ENCODE peak calls at places on chromosomes 1 and 21, in five cellular contexts. D, F, E, X and S are unnamed samples.
A peak's percentile ranks its signal among the peaks of the same experiment; 100 is the strongest.

GRCh38 chr21:16310191-16310590 is 580.4 kb downstream of the USP25 start:
- DNase-seq in D (no peak), X (no peak), E (no peak), F (no peak), S (no peak)

GRCh38 chr1:212688338-212689047 is 11.1 kb downstream of the BATF3 start:
- DNase-seq in F (no peak), D (no peak), X (no peak), E (no peak), S (no peak)

GRCh38 chr1:227417622-227418245 is 99.4 kb upstream of the CDC42BPA start:
- DNase-seq in E (no peak), X (no peak), F (no peak), D (no peak), S (no peak)

GRCh38 chr1:23984417-23985186 is 4.5 kb upstream of the SRSF10 start:
- DNase-seq in F (no peak), D (no peak), X (no peak), E (peak; percentile 40), S (no peak)

GRCh38 chr1:208045410-208046252 is 134.7 kb upstream of the CD34 start:
- DNase-seq in E (peak; percentile 34), F (no peak), X (no peak), D (no peak), S (no peak)

GRCh38 chr1:194624833-194625232 is 1438.4 kb upstream of the B3GALT2 start:
- DNase-seq in X (no peak), E (no peak), D (no peak), F (no peak), S (no peak)

GRCh38 chr1:160093624-160094290 is 4.7 kb downstream of the IGSF8 start:
- DNase-seq in F (no peak), D (no peak), E (peak; percentile 53), X (no peak), S (no peak)

GRCh38 chr1:183635112-183635605 is 424 bp downstream of the ARPC5 start:
- DNase-seq in D (no peak), F (peak; percentile 28), E (peak; percentile 64), X (no peak), S (no peak)

GRCh38 chr1:59445040-59445439 is 148.1 kb downstream of the FGGY start:
- DNase-seq in X (no peak), E (no peak), D (no peak), F (no peak), S (peak; percentile 82)

GRCh38 chr1:39754906-39755504 is 16.1 kb downstream of the OXCT2 start:
- DNase-seq in E (no peak), F (no peak), D (no peak), X (no peak), S (no peak)

GRCh38 chr1:40772146-40772770 is 11.3 kb upstream of the KCNQ4 start:
- DNase-seq in D (no peak), F (peak; percentile 43), X (no peak), E (no peak), S (no peak)

GRCh38 chr1:246579818-246580217 is 13.6 kb downstream of the CNST start:
- DNase-seq in E (no peak), D (no peak), X (no peak), F (no peak), S (no peak)

GRCh38 chr1:18901952-18902522 is 318 bp downstream of the ALDH4A1 start:
- DNase-seq in D (peak; percentile 15), F (peak; percentile 54), E (no peak), X (no peak), S (peak; percentile 58)

GRCh38 chr1:2785631-2786328 is 15.7 kb downstream of the TTC34 start:
- DNase-seq in D (no peak), X (no peak), E (no peak), F (no peak), S (no peak)

GRCh38 chr1:101005191-101005590 is 20.4 kb downstream of the DPH5 start:
- DNase-seq in D (no peak), F (no peak), X (no peak), E (no peak), S (no peak)
- H3K4me1 ChIP-seq in D (peaks cover 7% of the 10 kb centered on the region), F (peaks cover 7% of the 10 kb centered on the region), X (peaks cover 41% of the 10 kb centered on the region), E (no peaks in the 10 kb centered on the region), S (peaks cover 27% of the 10 kb centered on the region)

DNA sequence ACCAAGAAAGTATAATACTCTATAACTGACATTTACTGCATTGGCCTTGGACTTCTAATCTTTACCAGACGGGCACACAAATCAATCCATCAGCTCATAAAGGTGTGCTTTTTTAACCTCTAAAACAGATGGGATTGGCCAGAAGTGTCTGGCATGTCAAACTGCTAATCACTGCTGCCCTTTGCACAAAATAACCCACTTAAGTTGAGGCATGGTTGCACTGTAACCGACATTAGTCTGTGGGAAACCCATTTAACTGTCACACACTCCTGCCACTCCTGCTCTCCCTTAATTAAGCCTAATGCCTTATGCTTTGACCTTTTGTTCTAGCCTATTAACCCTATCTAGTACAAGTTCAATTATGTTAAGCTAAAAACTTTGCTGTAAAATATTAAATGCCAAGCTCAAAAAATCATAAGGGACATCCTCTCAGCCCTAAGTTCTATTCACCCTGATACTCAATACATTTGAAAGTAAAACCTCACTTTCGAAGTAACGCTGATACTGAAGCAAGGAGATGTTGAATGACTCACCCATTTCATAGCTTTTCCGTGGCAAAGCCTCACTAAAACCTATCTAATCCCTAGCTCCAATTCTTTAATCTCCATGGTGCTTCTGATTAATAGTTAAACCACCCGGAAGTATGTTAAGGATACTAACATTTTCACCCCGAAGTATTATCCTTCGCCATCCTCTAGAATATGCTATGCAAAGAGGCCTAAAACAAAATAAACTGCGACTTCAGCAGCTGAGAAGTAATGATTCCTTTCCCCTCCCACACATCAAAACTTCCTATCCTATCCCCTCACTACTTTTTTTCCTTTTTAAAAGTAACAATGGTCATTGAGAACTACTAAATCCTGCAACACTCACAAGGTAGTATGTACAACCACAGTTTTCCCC is 12.9 kb downstream of the NRIP1 start:
- DNase-seq in E (peak; percentile 61), X (no peak), D (no peak), F (no peak), S (no peak)
- H3K4me3 ChIP-seq in E (no peak overlapping the region), X (no peak overlapping the region), D (no peak overlapping the region), F (peak overlapping the region; percentile 23), S (no peak overlapping the region)

GRCh38 chr1:17861685-17862084 is 106.6 kb downstream of the ACTL8 start:
- DNase-seq in E (no peak), X (no peak), F (no peak), D (no peak), S (no peak)
- H3K4me1 ChIP-seq in E (no peaks in the 10 kb centered on the region), X (no peaks in the 10 kb centered on the region), F (no peaks in the 10 kb centered on the region), D (no peaks in the 10 kb centered on the region), S (no peaks in the 10 kb centered on the region)

DNA sequence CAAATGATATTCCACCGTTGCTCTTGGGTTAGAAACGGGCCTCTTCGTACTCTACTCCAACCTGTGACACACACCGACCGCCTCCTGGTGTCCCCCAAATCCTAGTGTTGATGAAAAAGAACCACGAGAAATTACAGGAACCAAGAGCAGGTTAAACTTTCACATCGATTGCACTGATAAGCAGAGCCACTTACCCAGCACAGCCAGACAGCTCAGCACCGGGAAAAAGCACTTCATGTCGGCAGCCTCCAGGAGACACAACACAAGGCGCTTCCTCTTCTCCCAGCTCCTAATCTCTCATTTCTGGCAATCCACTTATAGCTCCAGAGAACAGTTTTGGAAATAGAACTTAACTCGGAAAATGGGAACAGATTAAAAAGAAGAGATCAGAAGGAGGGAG is 1.4 kb downstream of the IGSF3 start:
- DNase-seq in F (no peak), E (peak; percentile 46), X (no peak), D (no peak), S (no peak)
- H3K4me3 ChIP-seq in F (peak overlapping the region; percentile 85), E (peak overlapping the region; percentile 56), X (no peak overlapping the region), D (no peak overlapping the region), S (peak overlapping the region; percentile 66)

GRCh38 chr1:66929999-66930822 is 5.4 kb downstream of the MIER1 start:
- DNase-seq in E (peak; percentile 98), F (peak; percentile 92), D (peak; percentile 95), X (peak; percentile 94), S (peak; percentile 93)

GRCh38 chr1:66932291-66932690 is 7.5 kb downstream of the MIER1 start:
- DNase-seq in F (no peak), X (no peak), E (no peak), D (no peak), S (no peak)

GRCh38 chr1:66929691-66929998 is 4.9 kb downstream of the MIER1 start:
- DNase-seq in X (no peak), D (no peak), F (no peak), E (no peak), S (no peak)

GRCh38 chr1:66930823-66931174 is 6.0 kb downstream of the MIER1 start:
- DNase-seq in X (no peak), E (no peak), F (no peak), D (no peak), S (no peak)

DNA sequence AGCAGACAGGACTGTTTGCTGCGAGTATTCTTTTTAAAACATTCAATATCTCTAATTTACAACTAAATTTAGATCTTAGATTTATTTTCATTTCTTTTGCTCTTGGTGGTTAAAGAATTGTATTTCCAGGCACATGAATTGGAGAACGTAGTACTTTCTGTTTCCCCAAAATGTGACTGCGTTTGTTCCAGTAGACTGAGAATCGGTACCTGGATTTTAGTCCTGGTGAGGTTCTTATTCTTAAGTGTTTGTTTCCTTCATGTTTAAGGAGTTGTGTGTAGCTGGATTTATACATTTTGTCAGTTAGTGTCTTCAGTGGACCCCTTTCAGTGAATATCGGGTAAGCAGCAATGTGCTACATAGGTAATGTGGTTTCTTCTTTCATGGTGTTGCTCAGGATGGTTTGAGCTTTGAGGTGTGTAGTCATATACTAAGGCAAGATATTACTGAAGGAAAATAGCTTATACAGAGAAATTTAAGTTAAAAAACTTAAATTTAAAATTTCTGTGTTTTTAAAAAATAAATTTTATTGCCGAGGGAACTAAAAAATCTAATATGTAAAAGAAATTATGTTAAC is 6.8 kb downstream of the MIER1 start:
- DNase-seq in D (no peak), E (no peak), X (no peak), F (no peak), S (no peak)
- H3K4me1 ChIP-seq in D (peaks cover 23% of the 10 kb centered on the region), E (no peaks in the 10 kb centered on the region), X (peaks cover 39% of the 10 kb centered on the region), F (peaks cover 11% of the 10 kb centered on the region), S (peaks cover 32% of the 10 kb centered on the region)

GRCh38 chr1:28811766-28812668 is at the start of gene OPRD1:
- DNase-seq in X (no peak), E (no peak), D (no peak), F (no peak), S (no peak)

GRCh38 chr1:28811369-28811765 is 603 bp upstream of the OPRD1 start:
- DNase-seq in X (no peak), D (no peak), E (no peak), F (no peak), S (no peak)

GRCh38 chr1:28815533-28815932 is 3.6 kb downstream of the OPRD1 start:
- DNase-seq in D (no peak), E (no peak), F (no peak), X (no peak), S (no peak)

GRCh38 chr1:28813931-28814465 is 2.0 kb downstream of the OPRD1 start:
- DNase-seq in X (no peak), F (no peak), D (no peak), E (no peak), S (no peak)

DNA sequence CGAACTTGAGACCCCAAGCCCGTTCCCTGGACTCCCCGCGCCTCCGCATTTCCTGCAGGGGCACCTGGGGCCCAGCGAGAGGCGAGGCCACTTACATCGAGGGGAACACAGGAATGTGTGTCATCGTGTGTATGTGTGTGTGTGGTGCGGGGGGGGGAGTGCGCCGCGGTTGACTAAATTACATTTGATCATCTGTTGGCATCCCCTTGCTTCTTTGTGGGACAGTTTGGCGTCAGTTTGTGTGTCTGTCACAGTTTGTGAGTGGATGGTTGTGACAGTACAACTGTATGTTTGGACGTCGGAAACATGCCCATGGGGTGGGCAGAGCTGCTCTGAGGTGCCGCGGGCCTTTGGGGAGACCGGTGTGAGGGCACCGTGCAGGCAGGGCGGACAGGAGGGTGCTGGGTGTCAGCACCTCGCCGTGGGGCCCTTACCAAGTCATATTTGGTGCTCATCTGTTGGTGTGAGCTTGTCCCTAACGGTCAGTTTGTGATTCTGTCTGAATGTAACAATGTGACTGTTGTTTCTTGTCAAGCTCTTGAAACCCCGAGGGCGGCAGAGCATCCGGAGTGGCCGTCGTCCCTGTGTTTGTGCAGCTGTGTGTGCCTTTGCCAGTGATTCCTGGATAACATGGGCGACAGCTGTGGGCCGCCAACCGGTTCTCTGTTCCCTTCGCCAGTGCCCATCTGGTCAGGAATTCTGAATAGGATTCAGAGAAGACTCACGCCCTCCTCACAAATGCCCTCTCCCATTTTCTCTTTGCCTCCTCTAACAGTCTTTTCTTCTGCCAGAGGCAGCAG is 899 bp downstream of the OPRD1 start:
- DNase-seq in X (no peak), E (no peak), F (no peak), D (no peak), S (no peak)
- H3K4me3 ChIP-seq in X (no peak overlapping the region), E (no peak overlapping the region), F (peak overlapping the region; percentile 37), D (no peak overlapping the region), S (no peak overlapping the region)